ENCODE peak calls at places on chromosomes 4 and X, in seven cellular contexts. G, Q, P, O, R, S and U are unnamed samples. For H3K4me1, the result is how much of the 10 kb centered on the place peaks cover.

GRCh38 chr4:46274717-46275116 is 115.2 kb downstream of the GABRA2 start:
- DNase-seq in G (no peak), Q (no peak), P (peak), O (no peak), R (peak), S (no peak), U (no peak)

GRCh38 chr4:114688063-114688462 is 89.5 kb downstream of the UGT8 start:
- DNase-seq in G (no peak), Q (no peak), P (no peak), O (no peak), R (no peak), S (no peak), U (no peak)

GRCh38 chrX:150366951-150367545 is 3.9 kb downstream of the MAMLD1 start:
- DNase-seq in G (no peak), Q (no peak), P (peak), O (no peak), R (peak), S (peak), U (no peak)

GRCh38 chr4:137514401-137515116 is 17.7 kb downstream of the PCDH18 start:
- DNase-seq in G (no peak), Q (no peak), P (no peak), O (no peak), R (peak), S (no peak), U (no peak)

GRCh38 chr4:26787461-26788340 is 72.9 kb upstream of the STIM2 start:
- DNase-seq in G (no peak), Q (peak), P (peak), O (peak), R (peak), S (peak), U (peak)

GRCh38 chr4:63218837-63219236 is 1190.4 kb downstream of the TECRL start:
- DNase-seq in G (no peak), Q (no peak), P (no peak), O (no peak), R (no peak), S (no peak), U (no peak)

GRCh38 chr4:139815646-139816601 is 150.3 kb downstream of the MGST2 start:
- DNase-seq in G (no peak), Q (no peak), P (peak), O (peak), R (peak), S (peak), U (no peak)

GRCh38 chr4:152921284-152921683 is 14.8 kb upstream of the FHDC1 start:
- DNase-seq in G (no peak), Q (no peak), P (no peak), O (no peak), R (no peak), S (no peak), U (no peak)

GRCh38 chr4:2825740-2826139 is 17.9 kb upstream of the ADD1 start:
- DNase-seq in G (no peak), Q (no peak), P (no peak), O (peak), R (no peak), S (no peak), U (no peak)
- H3K4me1 ChIP-seq in G (under half), Q (under half), P (under half), O (under half), R (under half), S (under half), U (under half)

DNA sequence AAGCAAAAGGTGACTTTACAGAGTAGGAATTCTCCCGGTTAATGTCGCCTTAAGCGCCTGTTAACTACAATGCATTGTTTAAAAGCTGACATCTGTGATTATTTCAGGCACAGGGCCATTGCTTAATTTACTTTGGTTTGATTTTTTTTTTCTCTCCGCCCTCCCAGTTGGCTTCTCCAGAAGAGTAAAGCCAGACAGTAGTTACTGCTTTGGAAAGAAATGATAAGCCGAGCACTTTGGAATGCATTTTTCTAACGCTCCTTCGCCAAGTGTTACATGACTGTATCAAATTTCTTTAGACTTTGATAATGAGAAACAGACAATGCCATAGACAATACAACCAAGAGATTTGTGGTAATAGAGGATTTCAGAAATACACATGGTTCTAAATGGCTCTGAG is 383.0 kb upstream of the TENM3 start:
- DNase-seq in G (no peak), Q (no peak), P (no peak), O (no peak), R (peak), S (peak), U (no peak)
- H3K4me3 ChIP-seq in G (no peak), Q (no peak), P (no peak), O (no peak), R (no peak), S (no peak), U (no peak)

DNA sequence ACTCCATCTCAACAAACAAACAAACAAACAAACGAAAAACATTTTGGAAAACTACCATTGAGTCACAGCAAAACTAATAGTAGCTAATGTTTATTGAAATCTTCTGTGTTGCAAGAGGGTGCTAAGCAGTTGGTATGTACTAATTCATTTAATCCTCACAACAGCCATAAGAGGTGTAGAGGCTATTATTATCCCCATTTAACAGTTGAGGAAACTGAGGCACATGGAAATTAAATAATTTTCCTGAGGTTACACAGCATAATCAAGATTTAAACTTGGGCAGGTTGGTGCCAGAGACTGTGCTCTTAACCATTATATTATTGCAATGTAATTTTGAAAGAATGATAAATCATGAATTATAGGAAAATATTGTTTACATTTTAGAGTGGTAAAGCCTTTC is 17.5 kb upstream of the RHOH start:
- DNase-seq in G (no peak), Q (no peak), P (no peak), O (no peak), R (no peak), S (no peak), U (no peak)
- H3K4me1 ChIP-seq in G (under half), Q (under half), P (under half), O (under half), R (under half), S (under half), U (under half)

DNA sequence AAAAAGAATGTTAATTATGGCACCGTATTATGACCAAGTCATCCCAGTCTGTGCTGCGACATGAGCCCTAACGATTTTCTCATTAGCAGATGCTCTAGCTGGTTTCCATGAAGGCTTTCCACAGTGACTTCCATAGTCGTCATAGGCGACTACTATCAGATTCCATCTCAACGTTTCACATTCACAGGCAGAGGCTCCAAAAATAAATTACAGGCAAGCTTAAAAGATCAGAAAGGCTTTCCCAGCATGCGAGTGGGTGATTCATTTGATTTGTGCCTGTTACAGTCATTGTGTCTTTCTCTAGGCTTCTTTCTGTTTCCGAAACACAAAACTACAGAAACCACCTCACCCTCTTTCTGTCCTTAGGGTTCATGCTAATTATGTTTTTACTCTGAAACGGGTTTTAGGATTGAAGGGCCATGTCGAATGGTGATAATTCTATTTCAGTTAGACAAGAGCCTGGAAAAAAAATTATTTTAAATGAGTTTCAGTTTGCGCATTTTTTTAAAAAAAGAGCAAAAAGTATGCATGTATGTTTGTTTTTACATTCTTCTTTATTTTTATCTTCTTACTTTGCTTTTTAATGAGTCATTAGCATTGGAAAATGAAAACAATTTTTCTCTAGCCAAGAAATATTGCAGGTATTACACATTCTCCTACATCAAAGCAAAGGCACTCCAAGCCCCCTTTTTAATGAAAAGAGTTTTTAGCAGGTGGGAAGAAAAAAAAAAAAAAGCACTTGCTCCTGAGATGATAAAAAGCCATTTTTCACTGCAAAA is 43.4 kb downstream of the PALLD start:
- DNase-seq in G (no peak), Q (no peak), P (no peak), O (no peak), R (peak), S (peak), U (no peak)
- H3K4me3 ChIP-seq in G (no peak), Q (no peak), P (peak), O (peak), R (peak), S (peak), U (no peak)